ENCODE peak calls at places on chromosomes 3 and 15, in four cellular contexts. Z, V, H and M are unnamed samples.

GRCh38 chr3:9198805-9199386 is 50.5 kb downstream of the SRGAP3 start:
- DNase-seq in H (no peak), V (no peak), Z (no peak), M (no peak)

GRCh38 chr3:30934208-30934550 is 39.7 kb upstream of the GADL1 start:
- DNase-seq in V (no peak), Z (peak), H (no peak), M (peak)

GRCh38 chr3:108389361-108389760 is 93.0 kb downstream of the HHLA2 start:
- DNase-seq in H (no peak), Z (no peak), V (no peak), M (no peak)

GRCh38 chr15:97566957-97567356 is 393.5 kb upstream of the ARRDC4 start:
- DNase-seq in V (no peak), Z (peak), H (no peak), M (no peak)

GRCh38 chr3:50600141-50600753 is 11.3 kb downstream of the CISH start:
- DNase-seq in V (no peak), Z (no peak), H (no peak), M (peak)

GRCh38 chr3:42216820-42217416 is 49.1 kb downstream of the CCK start:
- DNase-seq in Z (no peak), V (no peak), H (no peak), M (peak)

GRCh38 chr3:78143000-78143399 is 1103.1 kb downstream of the ROBO2 start:
- DNase-seq in Z (peak), V (no peak), H (no peak), M (no peak)

GRCh38 chr3:66504761-66505641 is 4.2 kb upstream of the LRIG1 start:
- DNase-seq in Z (no peak), V (no peak), H (no peak), M (no peak)

GRCh38 chr3:112931737-112932521 is 43.0 kb downstream of the CD200R1 start:
- DNase-seq in Z (no peak), V (no peak), H (no peak), M (no peak)

GRCh38 chr3:147361671-147362420 is 44.5 kb downstream of the ZIC4 start:
- DNase-seq in V (peak), H (peak), Z (no peak), M (no peak)

GRCh38 chr3:28239108-28239507 is 2.3 kb upstream of the CMC1 start:
- DNase-seq in H (no peak), Z (no peak), V (no peak), M (no peak)

GRCh38 chr3:181880339-181880738 is 168.6 kb downstream of the SOX2 start:
- DNase-seq in Z (no peak), V (no peak), H (no peak), M (no peak)

GRCh38 chr15:60917469-60918130 is 311.5 kb downstream of the RORA start:
- DNase-seq in Z (no peak), V (no peak), H (no peak), M (no peak)

GRCh38 chr3:133330043-133330442 is 69.8 kb upstream of the BFSP2 start:
- DNase-seq in Z (no peak), V (no peak), H (peak), M (no peak)

GRCh38 chr15:29061746-29062660 is 176.2 kb downstream of the APBA2 start:
- DNase-seq in H (no peak), V (no peak), Z (no peak), M (no peak)

GRCh38 chr3:196274585-196274984 is 12.9 kb downstream of the PCYT1A start:
- DNase-seq in Z (no peak), H (no peak), V (peak), M (no peak)

GRCh38 chr3:64223809-64224570 is 1.3 kb downstream of the PRICKLE2 start:
- DNase-seq in Z (peak), V (no peak), H (no peak), M (peak)

GRCh38 chr3:108588616-108589015 is 622 bp downstream of the CIP2A start:
- DNase-seq in H (no peak), V (no peak), Z (no peak), M (no peak)

GRCh38 chr3:31973837-31974236 is 7.2 kb downstream of the OSBPL10 start:
- DNase-seq in V (no peak), Z (no peak), H (no peak), M (no peak)

GRCh38 chr3:66075281-66075680 is 36.6 kb upstream of the MAGI1 start:
- DNase-seq in V (no peak), Z (no peak), H (no peak), M (peak)

GRCh38 chr3:178785961-178786360 is 249.7 kb downstream of the KCNMB2 start:
- DNase-seq in V (no peak), H (no peak), Z (no peak), M (no peak)

GRCh38 chr3:190336516-190337189 is 14.4 kb upstream of the CLDN1 start:
- DNase-seq in V (no peak), Z (no peak), H (no peak), M (no peak)

GRCh38 chr3:27910456-27910855 is 188.3 kb upstream of the EOMES start:
- DNase-seq in H (no peak), Z (no peak), V (no peak), M (no peak)

GRCh38 chr3:61077551-61077950 is 173.7 kb downstream of the FHIT start:
- DNase-seq in Z (no peak), V (no peak), H (no peak), M (no peak)
- TF ChIP-seq CTCF in Z (no peak), V (no peak), H (no peak), M (no peak)

DNA sequence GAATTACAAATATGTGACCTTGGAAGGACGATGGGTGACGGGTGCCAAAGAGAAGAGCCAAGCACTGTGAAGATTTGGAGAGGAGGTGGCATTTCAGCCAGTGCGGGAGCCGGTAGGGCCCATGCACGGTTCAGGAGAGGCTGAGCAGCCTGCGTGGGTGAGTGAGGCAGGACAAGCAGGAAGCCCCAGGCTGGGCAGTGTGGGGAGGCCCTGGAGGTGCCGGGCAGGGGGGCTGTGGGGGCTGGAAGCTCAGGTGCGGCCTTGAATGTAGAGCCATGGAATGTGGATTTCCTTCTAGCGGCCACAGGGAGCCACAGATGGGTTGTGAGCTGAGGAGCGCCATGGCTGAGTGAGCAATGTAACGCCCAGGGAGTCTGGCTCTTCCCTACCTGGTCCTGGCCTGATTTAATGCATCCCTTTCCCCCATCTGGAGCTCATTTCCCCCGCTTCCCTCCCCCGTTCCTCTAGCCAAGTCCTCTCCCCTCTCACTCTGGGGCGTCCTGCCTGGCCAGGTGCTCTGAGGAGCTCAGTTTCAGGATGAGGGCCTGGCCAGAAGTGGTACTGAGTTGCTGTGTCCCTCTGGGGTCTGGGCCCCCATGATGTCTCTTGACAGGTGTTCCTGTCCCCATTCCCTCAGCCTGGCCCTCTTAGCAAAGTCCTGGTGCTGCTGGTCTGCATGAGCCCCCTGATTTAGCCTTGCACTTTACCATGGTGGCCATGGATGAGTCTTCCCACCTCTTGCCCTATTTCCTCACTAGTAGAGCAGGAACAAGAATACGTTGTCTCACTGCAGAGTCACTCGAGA is 41.8 kb upstream of the IQSEC1 start:
- DNase-seq in H (no peak), Z (no peak), V (no peak), M (peak)
- H3K4me2 ChIP-seq in H (no peak), Z (no peak), V (no peak), M (no peak)

DNA sequence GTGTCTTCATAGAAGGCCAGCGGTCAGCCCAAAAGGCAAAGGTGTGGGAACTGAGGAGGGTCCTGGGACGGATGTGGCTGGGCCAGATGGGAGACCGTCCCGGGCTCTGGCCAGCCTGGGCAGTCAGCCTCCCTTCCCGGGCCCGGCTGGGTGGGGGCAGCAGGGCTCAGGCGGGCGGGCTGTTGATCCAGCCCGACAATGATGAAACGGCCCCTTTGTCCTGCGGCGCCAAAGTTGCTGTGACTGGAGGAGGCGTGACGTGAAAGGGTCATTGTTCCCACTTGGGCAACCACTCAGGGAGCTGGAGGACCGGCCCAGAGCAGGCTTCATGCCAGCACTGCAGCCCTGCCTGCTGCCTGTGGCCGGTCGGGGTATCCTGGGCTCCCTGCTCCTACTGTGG is 16.5 kb downstream of the DUSP7 start:
- DNase-seq in Z (no peak), V (no peak), H (no peak), M (no peak)
- H3K27ac ChIP-seq in Z (no peak), V (no peak), H (no peak), M (no peak)

DNA sequence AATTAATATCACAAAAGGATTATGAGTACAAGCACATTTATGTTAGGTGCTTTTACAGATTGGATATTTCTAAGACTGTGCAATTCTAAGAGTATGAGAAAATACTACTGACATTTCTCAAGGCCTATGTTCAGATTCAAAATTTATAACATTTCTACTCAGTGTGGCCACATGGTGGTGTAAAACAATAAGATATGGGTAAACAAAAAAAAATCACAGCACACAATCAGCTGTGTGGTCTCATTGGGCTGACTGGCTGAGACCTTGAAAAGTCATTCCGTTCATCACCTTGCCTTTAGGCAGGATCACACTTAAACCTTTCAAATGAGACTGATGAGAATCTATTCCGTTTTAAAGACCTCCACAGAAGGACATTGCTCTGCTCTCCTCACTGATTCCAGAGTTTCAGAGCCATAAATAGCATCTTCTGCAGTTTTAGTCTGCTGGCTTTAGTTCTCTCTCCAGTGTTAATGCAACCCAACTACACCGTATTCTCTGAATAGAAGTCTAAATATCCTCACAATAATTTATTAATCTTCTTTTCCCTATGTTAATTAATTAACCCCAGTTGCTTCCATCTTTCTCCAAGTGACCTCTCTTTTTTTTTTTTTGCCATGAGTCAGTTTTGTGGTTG is 158.2 kb downstream of the SPATA16 start:
- DNase-seq in H (no peak), Z (peak), V (no peak), M (no peak)
- TF ChIP-seq CTCF in H (peak), Z (peak), V (peak), M (no peak)

DNA sequence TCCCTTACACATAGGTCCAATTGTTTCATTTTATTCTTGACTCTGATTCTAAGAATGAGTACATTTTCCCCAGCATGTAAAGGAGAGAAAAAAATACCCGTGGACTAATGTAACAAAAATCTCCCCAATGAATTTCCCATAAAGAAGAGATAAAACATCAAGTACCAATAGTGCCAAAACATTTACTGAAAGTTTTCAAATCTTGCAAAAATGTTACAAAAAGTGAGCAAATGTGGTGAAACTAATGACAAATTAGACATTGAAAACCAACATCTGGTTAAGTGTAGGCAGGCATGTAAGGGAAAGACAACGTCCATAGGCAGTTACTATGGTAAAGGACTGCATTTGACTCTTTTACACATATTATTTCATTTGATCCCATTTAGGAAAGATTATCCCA is 237.2 kb downstream of the DTWD1 start:
- DNase-seq in H (no peak), V (no peak), Z (no peak), M (no peak)
- H3K4me2 ChIP-seq in H (no peak), V (no peak), Z (no peak), M (no peak)